ENCODE peak calls at places on chromosomes 5 and 9, in four cellular contexts. G is T-helper 17 cell, J is left ventricle myocardium inferior, O is stomach. S is an unnamed sample.
A peak's percentile ranks its signal among the peaks of the same experiment; 100 is the strongest.

GRCh38 chr9:36037580-36038169 is 962 bp downstream of the RECK start:
- DNase-seq in G (no peak), J (no peak), O (no peak), S (no peak)

GRCh38 chr5:93830893-93831292 is 89.5 kb upstream of the POU5F2 start:
- DNase-seq in G (no peak), J (no peak), O (no peak), S (no peak)

GRCh38 chr5:10854526-10855277 is 93.7 kb upstream of the DAP start:
- DNase-seq in G (no peak), J (no peak), O (no peak), S (no peak)

GRCh38 chr5:9538504-9538903 is 7.4 kb downstream of the SEMA5A start:
- DNase-seq in G (no peak), J (no peak), O (no peak), S (no peak)

GRCh38 chr9:135106551-135107270 is 19.2 kb downstream of the OLFM1 start:
- DNase-seq in G (no peak), J (no peak), O (no peak), S (no peak)

GRCh38 chr5:61534481-61535267 is 202.6 kb downstream of the ZSWIM6 start:
- DNase-seq in G (no peak), J (no peak), O (no peak), S (no peak)

GRCh38 chr9:135820661-135821060 is 86.7 kb downstream of the CAMSAP1 start:
- DNase-seq in G (no peak), J (no peak), O (peak; percentile 11), S (no peak)

GRCh38 chr9:121743441-121744001 is 92.1 kb downstream of the DAB2IP start:
- DNase-seq in G (no peak), J (peak; percentile 87), O (peak; percentile 90), S (peak; percentile 87)

GRCh38 chr9:134381671-134382505 is 55.6 kb downstream of the RXRA start:
- DNase-seq in G (peak; percentile 31), J (peak; percentile 61), O (no peak), S (peak; percentile 92)

GRCh38 chr5:175778951-175779475 is 92.4 kb upstream of the CPLX2 start:
- DNase-seq in G (no peak), J (peak; percentile 14), O (no peak), S (no peak)

GRCh38 chr5:166285385-166285784 is 2006.1 kb upstream of the WWC1 start:
- DNase-seq in G (no peak), J (no peak), O (no peak), S (no peak)

GRCh38 chr5:80516826-80517225 is 28.9 kb downstream of the FAM151B start:
- DNase-seq in G (no peak), J (no peak), O (no peak), S (no peak)

GRCh38 chr5:138610468-138611294 is 35.5 kb upstream of the HSPA9 start:
- DNase-seq in G (no peak), J (peak; percentile 17), O (no peak), S (no peak)

GRCh38 chr5:84257061-84257460 is 127.6 kb downstream of the EDIL3 start:
- DNase-seq in G (no peak), J (no peak), O (no peak), S (no peak)

GRCh38 chr9:27785714-27786100 is 212.4 kb upstream of the C9orf72 start:
- DNase-seq in G (no peak), J (no peak), O (no peak), S (no peak)

GRCh38 chr9:129176786-129177442 is 1.1 kb downstream of the IER5L start:
- DNase-seq in G (no peak), J (peak; percentile 42), O (no peak), S (peak; percentile 86)

GRCh38 chr9:129886226-129887174 is 51.2 kb downstream of the USP20 start:
- DNase-seq in G (peak; percentile 68), J (no peak), O (no peak), S (peak; percentile 83)

GRCh38 chr5:75034137-75034739 is 18.1 kb downstream of the GCNT4 start:
- DNase-seq in G (no peak), J (no peak), O (peak; percentile 48), S (peak; percentile 72)

GRCh38 chr5:123206618-123207320 is 117.7 kb downstream of the PRDM6 start:
- DNase-seq in G (no peak), J (no peak), O (no peak), S (no peak)

GRCh38 chr9:97982719-97983523 is at the start of gene ANP32B:
- DNase-seq in G (peak; percentile 93), J (peak; percentile 93), O (peak; percentile 94), S (peak; percentile 99)

GRCh38 chr5:59188415-59189225 is 605.7 kb downstream of the RAB3C start:
- DNase-seq in G (peak; percentile 29), J (peak; percentile 67), O (peak; percentile 77), S (peak; percentile 89)

GRCh38 chr9:76188905-76189304 is 205.3 kb downstream of the RFK start:
- DNase-seq in G (no peak), J (no peak), O (no peak), S (no peak)

GRCh38 chr9:35599763-35600604 is 5.1 kb upstream of the TESK1 start:
- DNase-seq in G (no peak), J (no peak), O (no peak), S (no peak)

GRCh38 chr5:141135030-141135717 is at the start of gene PCDHB5:
- DNase-seq in G (no peak), J (no peak), O (no peak), S (no peak)

GRCh38 chr5:129115680-129116079 is 21.1 kb downstream of the ISOC1 start:
- DNase-seq in G (no peak), J (no peak), O (no peak), S (no peak)

GRCh38 chr5:1032551-1033027 is 24.0 kb downstream of the NKD2 start:
- DNase-seq in G (no peak), J (peak; percentile 5), O (no peak), S (no peak)

GRCh38 chr9:136363106-136363605 is 388 bp downstream of the DNLZ start:
- DNase-seq in G (peak; percentile 91), J (peak; percentile 98), O (peak; percentile 98), S (peak; percentile 98)

GRCh38 chr9:113381909-113382411 is 5.2 kb upstream of the HDHD3 start:
- DNase-seq in G (no peak), J (no peak), O (peak; percentile 75), S (peak; percentile 4)

GRCh38 chr5:173554989-173555705 is 61.3 kb downstream of the BOD1 start:
- DNase-seq in G (no peak), J (no peak), O (no peak), S (no peak)

GRCh38 chr5:120615967-120616645 is 152.0 kb downstream of the PRR16 start:
- DNase-seq in G (no peak), J (no peak), O (no peak), S (no peak)

GRCh38 chr5:69074664-69075521 is 18.9 kb upstream of the SLC30A5 start:
- DNase-seq in G (no peak), J (no peak), O (no peak), S (no peak)

GRCh38 chr5:39420482-39421145 is 4.2 kb downstream of the DAB2 start:
- DNase-seq in G (no peak), J (peak; percentile 69), O (peak; percentile 29), S (no peak)

GRCh38 chr9:107969141-107969540 is 479.6 kb upstream of the KLF4 start:
- DNase-seq in G (no peak), J (no peak), O (no peak), S (no peak)

GRCh38 chr9:78238061-78239038 is 2.5 kb downstream of the CEP78 start:
- DNase-seq in G (no peak), J (no peak), O (no peak), S (no peak)

GRCh38 chr5:128201065-128201926 is 117.7 kb downstream of the SLC12A2 start:
- DNase-seq in G (peak; percentile 62), J (peak; percentile 74), O (peak; percentile 93), S (peak; percentile 94)